ENCODE peak calls at places on chromosomes 11 and 22, in eight cellular contexts. V, O, D, T, U, Y, B and L are unnamed samples.

GRCh38 chr11:64074239-64074638 is 38.5 kb downstream of the FLRT1 start:
- DNase-seq in T (no peak), U (no peak), O (no peak), B (no peak), D (no peak), Y (no peak), V (no peak), L (peak; percentile 57)

GRCh38 chr11:111814106-111814505 is 47.9 kb upstream of the PPP2R1B start:
- DNase-seq in U (no peak), O (no peak), T (no peak), B (no peak), V (no peak), Y (no peak), D (no peak), L (no peak)

GRCh38 chr11:129726179-129726578 is 89.5 kb upstream of the TMEM45B start:
- DNase-seq in O (no peak), U (no peak), B (no peak), T (no peak), D (no peak), Y (no peak), V (no peak), L (no peak)

GRCh38 chr11:93329936-93330445 is 551 bp upstream of the DEUP1 start:
- DNase-seq in U (no peak), V (no peak), O (no peak), B (no peak), Y (no peak), T (no peak), D (no peak), L (no peak)

GRCh38 chr11:130726647-130727046 is 189.6 kb downstream of the SNX19 start:
- DNase-seq in U (no peak), B (peak; percentile 41), T (peak; percentile 30), V (no peak), O (no peak), D (no peak), Y (peak; percentile 8), L (no peak)

GRCh38 chr11:64544616-64545296 is 46.3 kb upstream of the SLC22A12 start:
- DNase-seq in B (no peak), T (no peak), D (peak; percentile 34), U (no peak), O (peak; percentile 1), V (no peak), Y (peak; percentile 37), L (no peak)

GRCh38 chr11:83033972-83034672 is 37.6 kb downstream of the RAB30 start:
- DNase-seq in B (no peak), Y (peak; percentile 75), T (peak; percentile 24), D (peak; percentile 63), U (no peak), O (peak; percentile 41), V (peak; percentile 58), L (no peak)

GRCh38 chr22:20422965-20423635 is 14.5 kb downstream of the SCARF2 start:
- DNase-seq in D (no peak), T (peak; percentile 86), Y (no peak), U (no peak), V (peak; percentile 63), B (peak; percentile 83), O (peak; percentile 73), L (no peak)

GRCh38 chr11:19241260-19242183 is 777 bp upstream of the E2F8 start:
- DNase-seq in B (peak; percentile 36), T (peak; percentile 30), D (peak; percentile 49), V (no peak), O (peak; percentile 36), Y (no peak), U (peak; percentile 21), L (no peak)

GRCh38 chr11:72635931-72636330 is 38.3 kb downstream of the PDE2A start:
- DNase-seq in B (peak; percentile 56), O (no peak), Y (no peak), D (no peak), T (no peak), V (no peak), U (no peak), L (no peak)

GRCh38 chr11:61776561-61777075 is 15.8 kb downstream of the TMEM258 start:
- DNase-seq in B (no peak), O (peak; percentile 47), T (peak; percentile 38), V (no peak), U (no peak), Y (peak; percentile 73), D (peak; percentile 66), L (peak; percentile 41)

GRCh38 chr11:35337919-35338316 is 81.4 kb downstream of the SLC1A2 start:
- DNase-seq in B (no peak), Y (no peak), D (no peak), U (no peak), O (no peak), V (no peak), T (no peak), L (no peak)

GRCh38 chr11:102546923-102547471 is 16.4 kb upstream of the MMP7 start:
- DNase-seq in T (no peak), D (no peak), B (no peak), V (no peak), Y (no peak), U (no peak), O (no peak), L (no peak)

GRCh38 chr22:46064236-46064965 is 85.9 kb upstream of the PPARA start:
- DNase-seq in U (no peak), D (peak; percentile 6), B (peak; percentile 28), T (peak; percentile 12), Y (no peak), V (peak; percentile 25), O (peak; percentile 44), L (no peak)

GRCh38 chr22:39363751-39364484 is 14.1 kb downstream of the SYNGR1 start:
- DNase-seq in V (no peak), T (no peak), U (no peak), D (no peak), B (no peak), O (no peak), Y (no peak), L (no peak)

GRCh38 chr11:71145988-71146824 is 106.2 kb downstream of the SHANK2 start:
- DNase-seq in B (no peak), U (no peak), V (no peak), Y (no peak), T (no peak), O (no peak), D (no peak), L (no peak)

GRCh38 chr11:58647141-58647699 is 24.8 kb downstream of the CNTF start:
- DNase-seq in O (no peak), Y (no peak), D (no peak), T (no peak), V (no peak), U (no peak), B (no peak), L (no peak)

GRCh38 chr11:62689421-62690183 is at the start of gene LRRN4CL:
- DNase-seq in T (peak; percentile 65), Y (no peak), V (peak; percentile 90), U (no peak), B (peak; percentile 84), D (peak; percentile 67), O (peak; percentile 90), L (peak; percentile 59)

GRCh38 chr11:69173925-69174591 is 18.3 kb downstream of the SMIM38 start:
- DNase-seq in V (no peak), O (no peak), Y (no peak), B (no peak), U (no peak), T (no peak), D (no peak), L (no peak)

DNA sequence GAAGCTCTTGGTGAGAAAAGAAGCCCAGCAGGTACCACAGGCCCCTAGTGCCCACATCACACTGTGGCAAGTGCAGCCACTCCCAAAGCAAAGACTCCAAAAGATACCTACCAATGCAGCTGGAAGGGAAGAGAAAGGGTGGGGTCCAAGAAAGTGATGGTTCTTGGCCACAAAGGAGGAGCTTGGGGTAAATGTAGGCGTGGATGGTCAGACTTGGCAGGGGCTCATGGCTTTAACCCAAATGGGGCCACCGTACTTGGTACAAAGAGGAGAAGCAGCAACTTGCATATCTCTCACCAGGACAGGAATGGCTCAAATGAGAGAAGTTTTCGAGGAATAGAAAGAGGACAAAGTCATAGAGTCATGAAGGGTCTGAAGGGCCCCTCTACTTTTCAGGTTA is 4.8 kb downstream of the MAP3K11 start:
- DNase-seq in O (no peak), D (no peak), T (no peak), Y (no peak), V (no peak), B (no peak), U (no peak), L (no peak)
- H3K4me1 ChIP-seq in O (peaks cover 42% of the 10 kb centered on the region), D (peaks cover 64% of the 10 kb centered on the region), T (peaks cover 42% of the 10 kb centered on the region), Y (no peaks in the 10 kb centered on the region), V (peaks cover 64% of the 10 kb centered on the region), B (peaks cover 74% of the 10 kb centered on the region), U (peaks cover 36% of the 10 kb centered on the region), L (peaks cover 4% of the 10 kb centered on the region)

DNA sequence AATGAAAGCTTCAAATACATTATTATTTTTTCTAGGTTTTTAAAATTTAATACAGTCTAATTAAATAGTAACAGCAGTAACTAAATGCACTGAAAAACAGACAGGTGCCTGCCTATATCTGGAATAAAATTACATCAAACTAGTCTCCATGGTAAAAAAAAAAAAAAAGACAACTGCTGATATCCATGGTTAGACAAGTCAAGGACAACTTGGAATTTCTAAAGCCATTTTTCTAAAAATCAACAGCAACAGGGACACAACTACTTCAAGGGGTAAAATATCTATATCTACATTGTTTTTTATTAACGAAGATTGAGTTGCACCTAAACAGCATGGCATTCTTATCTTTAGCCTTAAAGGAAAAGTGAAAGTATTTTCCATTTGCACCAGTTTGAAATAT is 74.7 kb upstream of the VPREB1 start:
- DNase-seq in Y (no peak), V (no peak), B (no peak), D (no peak), T (no peak), O (no peak), U (no peak), L (no peak)
- H3K27me3 ChIP-seq in Y (no peaks in the 10 kb centered on the region), V (no peaks in the 10 kb centered on the region), B (peaks cover 2% of the 10 kb centered on the region), D (no peaks in the 10 kb centered on the region), T (peaks cover 6% of the 10 kb centered on the region), O (peaks cover 6% of the 10 kb centered on the region), U (no peaks in the 10 kb centered on the region), L (peaks cover 4% of the 10 kb centered on the region)

GRCh38 chr11:1889527-1889930 is 2.2 kb downstream of the PRR33 start:
- DNase-seq in Y (no peak), D (no peak), B (peak; percentile 22), U (no peak), V (no peak), T (no peak), O (peak; percentile 24), L (no peak)
- H3K4me1 ChIP-seq in Y (no peaks in the 10 kb centered on the region), D (peaks cover 5% of the 10 kb centered on the region), B (no peaks in the 10 kb centered on the region), U (peaks cover 37% of the 10 kb centered on the region), V (peaks cover 5% of the 10 kb centered on the region), T (peaks cover 7% of the 10 kb centered on the region), O (peaks cover 35% of the 10 kb centered on the region), L (no peaks in the 10 kb centered on the region)

DNA sequence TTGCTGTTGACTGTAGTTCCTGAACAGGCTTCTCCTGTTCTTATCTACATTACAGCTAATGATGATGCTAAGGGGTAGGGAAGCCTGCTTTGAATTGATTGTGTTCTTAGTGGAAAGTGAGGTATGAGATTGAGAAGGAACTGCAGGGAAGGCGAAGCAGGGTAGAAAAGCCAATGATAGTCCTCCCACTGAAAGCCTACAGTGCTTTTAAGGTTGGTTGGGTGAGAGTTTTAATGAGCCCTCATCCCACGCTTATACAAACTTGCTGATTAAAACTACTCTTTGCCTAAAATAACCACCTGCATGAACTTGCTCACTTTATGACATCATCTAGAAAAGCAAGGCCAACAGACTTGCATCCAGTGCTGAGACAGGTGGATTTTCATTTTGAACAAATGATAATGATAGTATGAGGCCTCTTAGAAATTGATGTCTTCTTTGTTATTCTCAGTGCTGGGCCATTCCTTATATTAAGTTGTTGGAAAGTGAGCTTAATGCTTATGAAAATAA is 632.4 kb upstream of the ANO5 start:
- DNase-seq in O (no peak), B (no peak), T (no peak), V (no peak), D (no peak), Y (no peak), U (no peak), L (no peak)
- H3K27me3 ChIP-seq in O (no peaks in the 10 kb centered on the region), B (no peaks in the 10 kb centered on the region), T (no peaks in the 10 kb centered on the region), V (no peaks in the 10 kb centered on the region), D (no peaks in the 10 kb centered on the region), Y (no peaks in the 10 kb centered on the region), U (no peaks in the 10 kb centered on the region), L (no peaks in the 10 kb centered on the region)